ENCODE peak calls at places on chromosomes 13 and 19, in nine cellular contexts. O is stomach, U is HCT116, T is breast epithelium, P is H1, E is transverse colon, V is sigmoid colon, A is K562, H is GM12878. J is an unnamed sample. For H3K4me1, the result is how much of the 10 kb centered on the place peaks cover.

GRCh38 chr13:99977912-99978780 is 3.4 kb upstream of the ZIC2 start:
- DNase-seq in T (no peak), P (peak), O (no peak), E (no peak), U (no peak), V (no peak), A (no peak), H (no peak), J (peak)

GRCh38 chr19:52070496-52070895 is 21.9 kb upstream of the ZNF432 start:
- DNase-seq in U (no peak), A (no peak), P (no peak), O (no peak), H (no peak), V (no peak), E (no peak), T (no peak), J (no peak)

GRCh38 chr19:8005534-8006256 is at the start of gene ELAVL1:
- DNase-seq in E (peak), P (peak), U (peak), H (no peak), A (peak), V (peak), T (peak), O (peak), J (peak)

GRCh38 chr19:11722414-11722813 is 16.3 kb downstream of the ZNF823 start:
- DNase-seq in U (no peak), P (no peak), T (no peak), E (no peak), O (no peak), H (no peak), A (no peak), V (no peak), J (no peak)

GRCh38 chr19:49758292-49758691 is 4.8 kb downstream of the TSKS start:
- DNase-seq in E (no peak), V (no peak), T (no peak), H (no peak), U (no peak), P (no peak), A (no peak), O (no peak), J (no peak)

GRCh38 chr13:42847891-42848663 is 66.7 kb downstream of the FAM216B start:
- DNase-seq in V (no peak), U (no peak), T (no peak), P (no peak), H (no peak), A (no peak), O (no peak), E (no peak), J (no peak)

GRCh38 chr19:48540110-48540509 is 11.9 kb upstream of the SULT2B1 start:
- DNase-seq in V (no peak), U (no peak), E (no peak), T (no peak), A (no peak), H (no peak), O (no peak), P (no peak), J (no peak)

GRCh38 chr13:99658266-99658991 is 157.2 kb downstream of the TM9SF2 start:
- DNase-seq in U (no peak), P (peak), T (peak), V (peak), E (peak), A (no peak), O (peak), H (no peak), J (peak)

GRCh38 chr13:106159295-106160195 is 375.9 kb downstream of the EFNB2 start:
- DNase-seq in O (no peak), V (no peak), H (no peak), A (no peak), U (no peak), E (no peak), P (no peak), T (no peak), J (no peak)

GRCh38 chr13:27007166-27007565 is 164.4 kb downstream of the USP12 start:
- DNase-seq in O (no peak), A (no peak), H (no peak), U (no peak), E (no peak), V (peak), P (no peak), T (no peak), J (no peak)

GRCh38 chr19:18388328-18389094 is 2.6 kb downstream of the GDF15 start:
- DNase-seq in V (peak), O (peak), H (peak), T (peak), E (peak), P (peak), A (peak), U (no peak), J (peak)

GRCh38 chr13:32446220-32446619 is 18.3 kb upstream of the N4BP2L1 start:
- DNase-seq in A (no peak), E (no peak), O (no peak), T (no peak), P (no peak), V (no peak), U (no peak), H (no peak), J (no peak)

GRCh38 chr19:50198431-50199253 is 4.8 kb upstream of the MYH14 start:
- DNase-seq in A (no peak), P (no peak), V (no peak), U (no peak), E (no peak), O (no peak), H (no peak), T (no peak), J (no peak)

GRCh38 chr13:92640936-92641335 is 585.7 kb upstream of the GPC6 start:
- DNase-seq in O (no peak), H (no peak), V (no peak), P (no peak), U (no peak), E (no peak), A (no peak), T (no peak), J (no peak)

GRCh38 chr13:42392706-42393572 is 121.0 kb downstream of the AKAP11 start:
- DNase-seq in P (no peak), A (no peak), E (no peak), O (no peak), H (no peak), T (no peak), V (no peak), U (no peak), J (no peak)

GRCh38 chr19:5824791-5825577 is 14.5 kb downstream of the FUT6 start:
- DNase-seq in P (no peak), A (no peak), U (no peak), V (no peak), H (no peak), O (no peak), E (no peak), T (no peak), J (no peak)

GRCh38 chr19:19488041-19488874 is 27.1 kb downstream of the TSSK6 start:
- DNase-seq in U (no peak), A (peak), O (peak), P (no peak), V (no peak), H (no peak), T (no peak), E (peak), J (peak)
- H3K4me1 ChIP-seq in U (under half), A (under half), O (under half), P (under half), V (under half), H (under half), T (under half), E (under half), J (half or more)

GRCh38 chr19:38190061-38190460 is 34.0 kb downstream of the DPF1 start:
- DNase-seq in T (no peak), O (no peak), H (no peak), P (no peak), V (no peak), U (no peak), A (peak), E (no peak), J (no peak)
- TF ChIP-seq POLR2AphosphoS5 in T (no peak), O (no peak), H (no peak), P (no peak), V (no peak), U (no peak), A (no peak), E (no peak), J (no peak)

GRCh38 chr19:37128821-37129177 is 43.7 kb downstream of the ZNF585A start:
- DNase-seq in E (no peak), P (no peak), V (no peak), A (no peak), H (no peak), U (no peak), O (no peak), T (no peak), J (no peak)

DNA sequence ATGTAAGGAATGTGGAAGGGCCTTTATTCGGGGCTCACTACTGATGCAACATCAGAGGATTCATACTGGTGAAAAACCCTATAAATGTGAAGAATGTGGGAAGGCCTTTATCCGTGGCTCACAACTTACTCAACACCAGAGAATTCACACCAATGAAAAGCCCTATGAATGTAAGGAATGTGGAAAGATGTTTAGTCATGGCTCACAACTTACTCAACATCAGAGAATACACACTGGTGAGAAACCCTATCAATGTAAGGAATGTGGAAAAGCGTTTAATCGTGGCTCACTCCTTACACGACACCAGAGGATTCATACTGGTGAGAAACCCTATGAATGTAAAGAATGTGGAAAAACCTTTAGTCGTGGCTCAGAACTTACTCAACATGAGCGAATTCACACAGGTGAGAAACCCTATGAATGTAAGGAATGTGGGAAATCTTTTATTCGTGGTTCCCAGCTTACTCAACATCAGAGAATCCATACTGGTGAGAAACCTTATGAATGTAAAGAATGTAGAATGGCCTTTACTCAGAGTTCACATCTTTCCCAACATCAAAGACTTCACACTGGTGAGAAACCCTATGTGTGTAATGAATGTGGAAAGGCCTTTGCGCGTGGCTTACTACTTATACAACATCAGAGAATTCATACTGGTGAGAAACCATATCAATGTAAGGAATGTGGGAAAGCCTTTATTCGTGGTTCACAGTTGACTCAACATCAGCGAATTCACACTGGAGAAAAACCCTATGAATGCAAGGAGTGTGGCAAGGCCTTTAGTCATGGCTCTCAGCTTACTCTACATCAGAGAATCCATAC is 44.3 kb downstream of the ZNF585A start:
- DNase-seq in P (no peak), T (no peak), U (no peak), E (no peak), H (no peak), V (no peak), A (no peak), O (no peak), J (no peak)
- TF ChIP-seq POLR2A in P (no peak), T (no peak), U (no peak), E (no peak), H (no peak), V (no peak), A (no peak), O (no peak), J (no peak)

GRCh38 chr19:33377586-33378475 is 4.3 kb downstream of the CEBPG start:
- DNase-seq in E (no peak), A (no peak), P (no peak), H (no peak), U (no peak), V (peak), T (no peak), O (no peak), J (peak)
- H3K4me1 ChIP-seq in E (under half), A (under half), P (under half), H (under half), U (under half), V (under half), T (under half), O (under half), J (half or more)

GRCh38 chr19:53907690-53908089 is 1.4 kb upstream of the CACNG7 start:
- DNase-seq in P (no peak), T (no peak), E (no peak), H (no peak), A (no peak), U (no peak), V (no peak), O (no peak), J (no peak)

GRCh38 chr19:53908106-53908932 is 759 bp upstream of the CACNG7 start:
- DNase-seq in O (peak), V (no peak), T (no peak), A (peak), H (no peak), U (no peak), P (peak), E (no peak), J (no peak)

GRCh38 chr19:53909471-53910169 is 542 bp downstream of the CACNG7 start:
- DNase-seq in U (no peak), H (no peak), E (no peak), T (no peak), V (no peak), A (no peak), O (no peak), P (peak), J (no peak)

GRCh38 chr19:53910170-53910518 is 1.1 kb downstream of the CACNG7 start:
- DNase-seq in V (no peak), O (no peak), E (no peak), H (no peak), A (no peak), U (no peak), T (no peak), P (peak), J (no peak)

GRCh38 chr19:53908933-53909415 is at the start of gene CACNG7:
- DNase-seq in E (no peak), U (no peak), A (no peak), T (no peak), H (no peak), V (no peak), O (no peak), P (no peak), J (no peak)
- TF ChIP-seq POLR2AphosphoS5 in E (no peak), U (no peak), A (no peak), T (no peak), H (no peak), V (no peak), O (no peak), P (no peak), J (no peak)

J was measured in suprapubic skin.